ENCODE peak calls at places on chromosomes 3 and 15, in four cellular contexts. S is cardiac muscle cell, Y is ELR, C is HepG2. A is an unnamed sample.

GRCh38 chr15:77982127-77982490 is 95.4 kb downstream of the TBC1D2B start:
- DNase-seq in C (no peak), Y (no peak), S (no peak), A (no peak)

GRCh38 chr3:18241837-18242236 is 183.3 kb downstream of the SATB1 start:
- DNase-seq in Y (no peak), C (no peak), S (no peak), A (peak; percentile 7)

GRCh38 chr3:52333869-52334557 is 17.9 kb downstream of the DNAH1 start:
- DNase-seq in S (no peak), Y (peak; percentile 40), C (peak; percentile 43), A (no peak)

GRCh38 chr3:42894693-42895092 is 11.2 kb upstream of the ZNF662 start:
- DNase-seq in S (no peak), C (peak; percentile 42), Y (no peak), A (no peak)

GRCh38 chr3:117910820-117911524 is 1123.7 kb downstream of the IGSF11 start:
- DNase-seq in C (no peak), Y (no peak), S (no peak), A (no peak)

GRCh38 chr3:62252614-62253147 is 120.7 kb downstream of the FEZF2 start:
- DNase-seq in Y (peak; percentile 18), S (peak; percentile 32), C (no peak), A (no peak)

GRCh38 chr15:64483749-64484148 is 23.4 kb downstream of the ZNF609 start:
- DNase-seq in C (no peak), S (no peak), Y (no peak), A (no peak)

GRCh38 chr15:57138260-57138895 is 219.9 kb downstream of the TCF12 start:
- DNase-seq in Y (peak; percentile 75), C (peak; percentile 34), S (peak; percentile 92), A (peak; percentile 55)

GRCh38 chr3:16186565-16186964 is 12.1 kb downstream of the GALNT15 start:
- DNase-seq in Y (no peak), S (no peak), C (no peak), A (no peak)

GRCh38 chr3:11944052-11944673 is 60.0 kb upstream of the SYN2 start:
- DNase-seq in S (peak; percentile 38), Y (peak; percentile 42), C (peak; percentile 37), A (peak; percentile 9)

GRCh38 chr3:64625381-64625780 is 62.4 kb downstream of the ADAMTS9 start:
- DNase-seq in C (no peak), S (no peak), Y (no peak), A (no peak)